ENCODE peak calls at places on chromosomes 16 and 17, in six cellular contexts. U, I, M, Z, N and F are unnamed samples.

GRCh38 chr17:80633197-80633596 is 88.6 kb downstream of the RPTOR start:
- DNase-seq in U (no peak), I (no peak), M (no peak), Z (no peak), N (no peak), F (no peak)

GRCh38 chr17:41972571-41973411 is 6.2 kb downstream of the CNP start:
- DNase-seq in U (no peak), I (no peak), M (no peak), Z (peak), N (no peak), F (no peak)

GRCh38 chr16:11283820-11284248 is 2.7 kb upstream of the PRM1 start:
- DNase-seq in U (no peak), I (peak), M (no peak), Z (no peak), N (no peak), F (no peak)

GRCh38 chr17:60604686-60605334 is 4.8 kb downstream of the PPM1D start:
- DNase-seq in U (no peak), I (peak), M (no peak), Z (no peak), N (no peak), F (no peak)

GRCh38 chr17:61401280-61402072 is 1.8 kb downstream of the TBX2 start:
- DNase-seq in U (no peak), I (no peak), M (no peak), Z (no peak), N (no peak), F (no peak)

GRCh38 chr17:13355054-13355453 is 246.7 kb downstream of the HS3ST3A1 start:
- DNase-seq in U (no peak), I (no peak), M (no peak), Z (no peak), N (no peak), F (no peak)

GRCh38 chr16:1573301-1573700 is 38.6 kb downstream of the IFT140 start:
- DNase-seq in U (no peak), I (no peak), M (no peak), Z (no peak), N (no peak), F (no peak)

GRCh38 chr16:4409081-4409932 is 7.1 kb downstream of the CORO7 start:
- DNase-seq in U (peak), I (no peak), M (no peak), Z (no peak), N (no peak), F (peak)

GRCh38 chr17:33463887-33464286 is 170.8 kb upstream of the ASIC2 start:
- DNase-seq in U (no peak), I (peak), M (no peak), Z (no peak), N (no peak), F (no peak)

GRCh38 chr17:80124351-80124981 is 22.5 kb downstream of the EIF4A3 start:
- DNase-seq in U (peak), I (peak), M (no peak), Z (no peak), N (no peak), F (no peak)

GRCh38 chr16:72808754-72809153 is 239.2 kb downstream of the ZFHX3 start:
- DNase-seq in U (no peak), I (no peak), M (no peak), Z (no peak), N (no peak), F (no peak)
- TF ChIP-seq CTCF in U (no peak), I (no peak), M (no peak), Z (no peak), N (no peak), F (no peak)

DNA sequence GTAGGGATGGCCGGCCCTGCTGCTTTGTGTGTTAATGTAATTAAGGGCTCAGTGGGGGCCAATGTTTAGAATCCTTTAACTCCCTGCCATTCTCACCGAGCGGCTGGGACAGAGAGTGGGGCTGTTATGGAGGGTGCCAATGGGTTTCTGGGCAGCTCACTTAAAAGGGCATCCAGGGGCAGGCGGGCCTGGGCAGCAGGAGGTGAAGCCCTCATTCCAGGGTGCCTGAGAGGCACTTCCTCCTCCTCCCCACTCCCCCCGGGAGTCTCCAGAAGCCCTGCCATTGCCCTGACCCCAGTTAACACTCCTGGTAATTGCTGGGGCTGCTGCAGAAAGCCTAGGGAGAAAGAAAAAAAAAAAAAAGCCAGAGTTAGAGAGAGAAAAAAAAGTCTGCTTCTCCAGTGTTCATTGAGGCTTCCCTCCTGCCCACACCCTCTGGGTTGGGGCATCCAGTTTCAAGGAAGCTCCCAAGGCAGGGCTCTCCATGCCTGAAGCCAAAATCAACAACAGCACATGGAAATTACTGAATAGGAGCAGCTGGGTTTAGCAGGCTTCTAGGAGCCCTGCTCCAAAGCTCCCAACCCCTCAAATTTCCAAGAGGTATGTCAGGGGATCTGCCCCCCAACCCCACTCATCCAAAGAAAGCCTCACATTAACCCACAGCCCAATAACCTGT is 28.0 kb downstream of the CUEDC1 start:
- DNase-seq in U (no peak), I (peak), M (no peak), Z (no peak), N (peak), F (no peak)
- TF ChIP-seq CTCF in U (no peak), I (no peak), M (no peak), Z (no peak), N (no peak), F (no peak)

DNA sequence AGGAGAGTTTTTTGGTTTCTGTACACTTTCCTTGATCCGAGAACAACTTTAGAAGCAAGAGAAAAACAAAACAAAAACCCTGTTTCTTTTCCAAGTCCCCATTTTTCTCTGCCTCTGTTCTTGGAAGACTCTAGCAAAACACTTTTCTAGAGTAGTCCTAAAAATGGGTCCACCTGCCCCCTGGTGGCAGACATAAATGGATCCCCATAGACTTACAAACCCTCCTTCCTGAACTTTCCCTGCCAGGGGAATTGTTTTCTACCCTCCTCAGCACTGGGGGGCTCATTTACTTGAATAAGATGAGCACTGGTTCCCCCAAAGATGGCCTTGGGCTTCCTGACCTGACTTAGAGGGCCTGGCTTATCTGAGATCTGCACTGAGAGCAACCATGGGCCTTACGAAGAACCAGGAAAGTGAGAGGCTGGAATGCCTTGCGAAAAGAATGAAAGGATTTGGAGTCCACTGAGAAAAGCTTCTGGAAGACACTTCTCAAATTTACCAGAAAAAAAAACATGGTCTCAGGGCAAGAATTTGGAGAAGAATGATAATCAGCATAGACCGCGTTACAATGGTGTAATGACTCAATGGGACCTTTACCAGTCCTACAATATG is 48.0 kb upstream of the CDYL2 start:
- DNase-seq in U (peak), I (peak), M (no peak), Z (no peak), N (no peak), F (peak)
- TF ChIP-seq CTCF in U (peak), I (peak), M (no peak), Z (peak), N (no peak), F (peak)

GRCh38 chr17:77794846-77795245 is 163.7 kb upstream of the TNRC6C start:
- DNase-seq in U (no peak), I (no peak), M (no peak), Z (no peak), N (no peak), F (no peak)
- TF ChIP-seq CTCF in U (no peak), I (no peak), M (no peak), Z (no peak), N (no peak), F (no peak)

GRCh38 chr17:81667754-81668153 is 1.2 kb downstream of the CCDC137 start:
- DNase-seq in U (no peak), I (no peak), M (no peak), Z (no peak), N (no peak), F (no peak)
- TF ChIP-seq CTCF in U (no peak), I (no peak), M (no peak), Z (no peak), N (no peak), F (no peak)

GRCh38 chr17:55177159-55177913 is 87.4 kb upstream of the HLF start:
- DNase-seq in U (no peak), I (peak), M (no peak), Z (no peak), N (no peak), F (no peak)
- TF ChIP-seq CTCF in U (no peak), I (peak), M (no peak), Z (no peak), N (no peak), F (no peak)

GRCh38 chr16:27303256-27304100 is 10.3 kb upstream of the IL4R start:
- DNase-seq in U (no peak), I (no peak), M (no peak), Z (no peak), N (no peak), F (no peak)

GRCh38 chr16:27305342-27305741 is 8.4 kb upstream of the IL4R start:
- DNase-seq in U (no peak), I (peak), M (no peak), Z (no peak), N (no peak), F (no peak)

GRCh38 chr16:27304881-27305280 is 8.9 kb upstream of the IL4R start:
- DNase-seq in U (no peak), I (no peak), M (no peak), Z (no peak), N (no peak), F (no peak)

GRCh38 chr16:27305839-27306442 is 7.8 kb upstream of the IL4R start:
- DNase-seq in U (no peak), I (no peak), M (no peak), Z (no peak), N (no peak), F (no peak)

DNA sequence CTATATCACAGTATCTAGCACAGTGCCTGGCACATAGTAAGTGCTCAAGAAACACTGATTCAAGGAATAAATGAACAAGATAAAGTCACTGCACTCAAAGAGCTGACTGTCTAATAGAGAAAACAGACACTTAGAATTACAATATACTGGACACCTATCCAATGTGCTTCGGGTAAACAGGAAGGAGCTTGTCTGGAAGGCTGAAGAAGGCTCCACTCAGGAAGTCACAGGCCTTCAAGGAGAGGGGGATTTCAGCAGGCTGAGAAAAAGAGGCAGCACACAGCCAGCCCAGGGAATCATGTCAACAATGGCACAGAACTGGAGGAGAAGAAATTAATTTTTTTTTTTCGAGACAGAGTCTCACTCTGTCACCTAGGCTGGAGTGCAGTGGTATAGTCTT is 9.7 kb upstream of the IL4R start:
- DNase-seq in U (no peak), I (no peak), M (no peak), Z (no peak), N (no peak), F (no peak)
- TF ChIP-seq CTCF in U (no peak), I (no peak), M (no peak), Z (no peak), N (no peak), F (no peak)

GRCh38 chr17:43873091-43873490 is 26.1 kb downstream of the CD300LG start:
- DNase-seq in U (no peak), I (no peak), M (no peak), Z (no peak), N (no peak), F (no peak)
- TF ChIP-seq CTCF in U (no peak), I (no peak), M (no peak), Z (no peak), N (no peak), F (peak)

DNA sequence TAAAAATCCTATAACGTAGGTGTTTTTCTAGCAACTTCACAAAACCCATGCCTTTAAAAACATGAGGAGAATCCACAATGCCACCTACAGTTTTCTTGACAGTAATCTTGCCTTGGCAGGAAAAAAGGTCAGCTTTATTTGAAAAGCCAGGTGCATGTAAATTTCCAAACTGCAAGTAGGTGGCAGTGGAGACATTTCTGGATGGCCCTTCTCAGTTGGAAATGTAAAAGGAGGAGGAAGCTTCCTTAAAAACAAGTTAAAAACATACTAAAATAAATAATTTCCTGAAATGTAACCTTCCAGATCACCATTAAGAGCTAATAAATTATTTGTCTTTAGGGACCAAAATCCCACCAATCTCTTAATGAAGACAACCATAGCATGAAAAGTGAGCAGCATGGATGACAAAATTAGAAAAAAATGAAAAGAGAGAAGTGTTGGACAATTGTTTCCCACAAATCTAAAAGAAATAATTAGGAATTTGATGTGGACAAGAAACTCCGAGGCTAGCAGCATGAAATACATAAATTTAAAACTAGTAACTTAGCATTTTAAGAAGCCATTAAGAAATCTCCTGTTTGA is 152.2 kb downstream of the SNX11 start:
- DNase-seq in U (no peak), I (peak), M (no peak), Z (no peak), N (no peak), F (no peak)
- TF ChIP-seq CTCF in U (peak), I (peak), M (no peak), Z (no peak), N (peak), F (peak)

GRCh38 chr17:58270476-58271290 is 10.1 kb downstream of the MPO start:
- DNase-seq in U (no peak), I (no peak), M (no peak), Z (no peak), N (no peak), F (no peak)
- TF ChIP-seq CTCF in U (no peak), I (no peak), M (no peak), Z (peak), N (no peak), F (peak)